ENCODE peak calls at places on chromosome 6, in five cellular contexts. B is activated naive CD4-positive, alpha-beta T cell treated with anti-CD3 and anti-CD28 coated beads, Interleukin-2, amount 10 ng/mL, durations not matched to agents 7 days and 5 days; Z is stimulated activated CD8-positive, alpha-beta memory T cell treated with anti-CD3 and anti-CD28 coated beads, Interleukin-7, amount 100 ng/mL, for 1 hour; U is EL; P is CD4-positive, alpha-beta T cell. M is an unnamed sample.

GRCh38 chr6:163298079-163298807 is 116.3 kb upstream of the QKI start:
- DNase-seq in B (no peak), Z (no peak), U (no peak), P (no peak), M (no peak)

GRCh38 chr6:42627674-42628073 is 63.8 kb downstream of the UBR2 start:
- DNase-seq in B (no peak), Z (no peak), U (no peak), P (no peak), M (no peak)

GRCh38 chr6:98825602-98826230 is 8.7 kb upstream of the POU3F2 start:
- DNase-seq in B (no peak), Z (no peak), U (no peak), P (no peak), M (no peak)

GRCh38 chr6:72132851-72133250 is 246.5 kb downstream of the RIMS1 start:
- DNase-seq in B (no peak), Z (no peak), U (peak), P (no peak), M (no peak)

GRCh38 chr6:36129889-36130671 is at the start of gene MAPK13:
- DNase-seq in B (peak), Z (no peak), U (no peak), P (peak), M (no peak)

GRCh38 chr6:282177-282866 is 10.0 kb upstream of the DUSP22 start:
- DNase-seq in B (no peak), Z (no peak), U (no peak), P (no peak), M (no peak)

GRCh38 chr6:169991031-169991390 is 239.6 kb downstream of the ERMARD start:
- DNase-seq in B (no peak), Z (no peak), U (no peak), P (no peak), M (no peak)

GRCh38 chr6:29968130-29968529 is 25.8 kb downstream of the HLA-A start:
- DNase-seq in B (no peak), Z (no peak), U (peak), P (no peak), M (no peak)

GRCh38 chr6:75183099-75183541 is 22.7 kb downstream of the COL12A1 start:
- DNase-seq in B (no peak), Z (no peak), U (peak), P (no peak), M (no peak)

GRCh38 chr6:56699066-56699654 is 56.5 kb upstream of the DST start:
- DNase-seq in B (no peak), Z (no peak), U (peak), P (no peak), M (peak)

GRCh38 chr6:30690403-30691207 is at the start of gene NRM:
- DNase-seq in B (peak), Z (peak), U (peak), P (peak), M (no peak)

GRCh38 chr6:100269189-100269588 is 195.5 kb downstream of the SIM1 start:
- DNase-seq in B (no peak), Z (no peak), U (peak), P (no peak), M (no peak)